ENCODE peak calls at places on chromosomes 1 and 21, in six cellular contexts. X is IMR-90, I is PC-3, L is OCI-LY7, V is fibroblast of lung, T is endothelial cell of umbilical vein. E is an unnamed sample. For H3K4me1, the result is how much of the 10 kb centered on the place peaks cover.

GRCh38 chr1:208137144-208137682 is 107.0 kb downstream of the PLXNA2 start:
- DNase-seq in I (peak), T (no peak), L (no peak), V (peak), X (peak), E (no peak)

GRCh38 chr1:218886472-218886871 is 287.2 kb upstream of the LYPLAL1 start:
- DNase-seq in V (peak), X (peak), L (no peak), I (peak), T (peak), E (peak)

GRCh38 chr1:54273837-54274192 is 73.8 kb downstream of the MRPL37 start:
- DNase-seq in X (no peak), I (no peak), T (no peak), V (no peak), L (no peak), E (peak)

GRCh38 chr1:203518541-203518940 is 24.6 kb downstream of the OPTC start:
- DNase-seq in I (no peak), X (no peak), T (no peak), L (no peak), V (no peak), E (no peak)

GRCh38 chr21:36450511-36450910 is 29.4 kb downstream of the CLDN14 start:
- DNase-seq in X (peak), L (no peak), T (peak), I (peak), V (no peak), E (no peak)

GRCh38 chr1:26323382-26323781 is 5.6 kb downstream of the CD52 start:
- DNase-seq in I (no peak), T (no peak), L (no peak), V (no peak), X (no peak), E (no peak)

GRCh38 chr1:77467196-77467595 is 185.4 kb downstream of the AK5 start:
- DNase-seq in I (no peak), T (no peak), X (no peak), L (no peak), V (no peak), E (no peak)

GRCh38 chr1:87236585-87236984 is 92.1 kb upstream of the LMO4 start:
- DNase-seq in L (no peak), I (no peak), X (peak), T (no peak), V (peak), E (no peak)

GRCh38 chr1:205979301-205979700 is 23.9 kb downstream of the RAB7B start:
- DNase-seq in I (no peak), T (no peak), X (no peak), V (no peak), L (no peak), E (no peak)
- H3K4me3 ChIP-seq in I (no peak), T (no peak), X (no peak), V (no peak), L (no peak), E (no peak)

GRCh38 chr1:16248007-16248436 is 11.0 kb upstream of the CPLANE2 start:
- DNase-seq in X (no peak), I (no peak), V (no peak), L (no peak), T (no peak), E (no peak)
- H3K4me1 ChIP-seq in X (under half), I (under half), V (under half), L (under half), T (under half), E (under half)

DNA sequence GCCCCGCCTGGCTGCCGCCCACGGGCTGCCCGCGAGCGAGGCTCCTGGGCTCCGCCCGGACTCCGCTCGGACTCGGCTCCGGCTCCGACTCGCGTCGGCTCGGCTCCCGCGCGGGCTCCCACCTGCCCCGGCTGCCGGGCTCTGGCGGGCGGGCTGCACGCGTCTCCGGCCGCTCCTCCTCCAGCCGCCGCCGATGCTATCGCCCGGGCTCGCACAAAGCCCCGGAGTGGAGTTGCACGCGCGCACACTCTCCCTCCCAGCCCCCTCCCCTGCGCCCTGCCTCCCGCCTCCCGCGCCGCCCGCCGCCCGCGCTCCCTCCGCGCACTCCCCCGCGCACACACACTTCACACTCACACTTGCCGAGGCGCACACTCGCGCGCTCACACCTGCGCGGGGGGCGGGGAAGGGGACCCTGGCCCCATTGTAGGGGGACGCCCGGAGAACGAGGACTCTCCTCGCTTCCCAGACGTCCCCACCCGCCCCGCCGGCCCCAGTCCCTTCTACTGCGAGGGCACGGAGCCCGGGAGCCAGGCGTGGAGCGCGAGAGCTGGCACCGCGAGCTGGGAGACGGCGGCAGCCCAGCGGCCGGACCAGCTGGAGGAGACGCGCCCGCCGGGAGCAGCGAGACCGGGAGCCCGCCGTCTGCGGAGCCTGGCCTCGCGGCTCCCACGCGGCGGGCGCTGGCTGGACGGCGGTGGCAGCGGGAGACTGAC is at the start of gene GRIK3:
- DNase-seq in T (no peak), I (no peak), V (no peak), X (no peak), L (peak), E (peak)
- H2AFZ ChIP-seq in T (no peak), I (no peak), V (no peak), X (no peak), L (peak), E (no peak)

GRCh38 chr21:34965200-34966174 is 83.6 kb downstream of the RUNX1 start:
- DNase-seq in V (peak), X (peak), I (peak), L (no peak), T (no peak), E (no peak)
- H3K4me3 ChIP-seq in V (peak), X (no peak), I (peak), L (no peak), T (no peak), E (no peak)

GRCh38 chr1:37719572-37720195 is 27.4 kb downstream of the CDCA8 start:
- DNase-seq in T (no peak), X (peak), V (peak), L (no peak), I (no peak), E (no peak)
- H3K4me1 ChIP-seq in T (under half), X (under half), V (under half), L (under half), I (under half), E (under half)

GRCh38 chr1:18884727-18885126 is 17.6 kb downstream of the ALDH4A1 start:
- DNase-seq in T (no peak), I (no peak), X (no peak), V (no peak), L (no peak), E (no peak)

GRCh38 chr1:18885311-18886002 is 16.9 kb downstream of the ALDH4A1 start:
- DNase-seq in V (no peak), X (no peak), L (no peak), I (no peak), T (no peak), E (no peak)

GRCh38 chr1:18883636-18884418 is 18.5 kb downstream of the ALDH4A1 start:
- DNase-seq in I (peak), V (peak), X (peak), L (peak), T (peak), E (peak)

GRCh38 chr1:18884419-18884717 is 18.0 kb downstream of the ALDH4A1 start:
- DNase-seq in V (no peak), X (no peak), I (no peak), L (no peak), T (no peak), E (no peak)

DNA sequence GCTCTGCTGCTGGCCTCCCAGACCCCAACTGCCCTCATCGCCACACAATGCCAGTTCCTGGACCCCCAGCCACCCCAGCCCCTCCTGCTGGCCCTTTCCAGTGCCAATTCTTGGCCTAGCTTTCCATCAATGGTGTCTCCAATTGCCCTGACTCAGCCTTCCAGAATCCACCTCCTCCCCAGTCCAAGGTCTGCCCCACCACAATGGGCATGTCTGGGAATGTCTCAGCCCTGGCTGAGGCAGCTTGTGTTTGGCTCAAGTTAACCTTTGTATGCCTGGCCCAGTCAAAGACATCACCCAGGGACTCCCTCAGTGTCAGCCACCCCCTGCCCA is 16.4 kb downstream of the ALDH4A1 start:
- DNase-seq in I (no peak), V (no peak), L (no peak), X (peak), T (no peak), E (peak)
- H2AFZ ChIP-seq in I (no peak), V (no peak), L (no peak), X (peak), T (no peak), E (no peak)

DNA sequence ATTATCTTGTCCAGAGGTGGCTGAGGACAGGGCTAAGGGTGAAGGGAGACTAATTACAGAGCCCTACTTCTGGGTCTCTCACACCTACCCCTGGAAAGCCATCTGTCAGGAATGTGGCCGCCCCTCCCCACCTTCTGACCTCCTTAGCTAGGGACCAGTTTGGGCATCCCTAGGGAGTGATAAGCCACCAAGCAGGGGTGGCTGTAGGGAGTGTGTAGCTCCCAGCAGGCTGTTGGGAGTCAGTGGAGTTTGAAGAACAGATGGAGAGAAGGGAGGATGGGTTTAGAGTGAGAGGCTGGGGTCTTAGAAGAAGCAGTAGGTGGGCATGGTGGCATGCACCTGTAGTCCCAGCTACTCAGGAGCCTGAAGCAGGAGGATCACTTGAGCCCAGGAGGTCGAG is 808 bp upstream of the SERINC2 start:
- DNase-seq in V (no peak), I (no peak), L (no peak), X (no peak), T (no peak), E (no peak)
- H3K4me3 ChIP-seq in V (no peak), I (peak), L (no peak), X (no peak), T (no peak), E (peak)

GRCh38 chr1:198173832-198174231 is 17.0 kb downstream of the NEK7 start:
- DNase-seq in I (no peak), V (peak), X (no peak), T (no peak), L (no peak), E (no peak)
- H3K4me1 ChIP-seq in I (under half), V (under half), X (under half), T (under half), L (under half), E (under half)

GRCh38 chr1:217642455-217642854 is 11.3 kb downstream of the SPATA17 start:
- DNase-seq in L (no peak), X (no peak), T (no peak), V (no peak), I (no peak), E (no peak)
- H2AFZ ChIP-seq in L (no peak), X (no peak), T (no peak), V (no peak), I (no peak), E (no peak)

GRCh38 chr1:156126043-156126700 is 11.7 kb downstream of the LMNA start:
- DNase-seq in V (peak), T (peak), I (peak), L (peak), X (peak), E (peak)
- H3K4me3 ChIP-seq in V (peak), T (no peak), I (peak), L (peak), X (no peak), E (no peak)

E was measured in hepatocyte.